ENCODE peak calls at places on chromosomes 16 and 17, in eight cellular contexts. L is HuH-7.5; X is NCI-H1105; V is NAMALWA; E is CD8-positive, alpha-beta memory T cell; O is activated CD4-positive, alpha-beta memory T cell treated with anti-CD3 and anti-CD28 coated beads, Interleukin-2, amount 10 ng/mL, durations not matched to agents 7 days and 5 days; R is hepatic stellate cell; J is OCI-M1. B is an unnamed sample.

GRCh38 chr17:42118545-42118944 is 2.6 kb downstream of the KAT2A start:
- DNase-seq in L (peak; percentile 58), X (peak; percentile 4), V (peak; percentile 85), E (no peak), O (peak; percentile 57), R (no peak), J (peak; percentile 42), B (peak; percentile 88)

GRCh38 chr16:85350146-85350728 is 238.0 kb upstream of the CIBAR2 start:
- DNase-seq in L (no peak), X (no peak), V (no peak), E (no peak), O (no peak), R (no peak), J (no peak), B (no peak)

GRCh38 chr16:593406-593805 is 3.5 kb downstream of the RAB40C start:
- DNase-seq in L (no peak), X (no peak), V (no peak), E (no peak), O (no peak), R (no peak), J (no peak), B (no peak)

GRCh38 chr17:80847506-80848230 is 144.0 kb upstream of the CHMP6 start:
- DNase-seq in L (no peak), X (no peak), V (no peak), E (no peak), O (peak; percentile 88), R (no peak), J (no peak), B (no peak)

GRCh38 chr16:67539271-67539670 is 10.6 kb downstream of the RIPOR1 start:
- DNase-seq in L (no peak), X (no peak), V (no peak), E (no peak), O (no peak), R (no peak), J (no peak), B (no peak)

GRCh38 chr17:40425741-40426140 is 8.0 kb upstream of the TOP2A start:
- DNase-seq in L (no peak), X (no peak), V (no peak), E (no peak), O (no peak), R (no peak), J (no peak), B (no peak)

GRCh38 chr17:76270770-76271668 is 5.9 kb downstream of the UBALD2 start:
- DNase-seq in L (peak; percentile 5), X (no peak), V (peak; percentile 61), E (no peak), O (peak; percentile 38), R (no peak), J (no peak), B (no peak)

GRCh38 chr16:46916980-46917379 is 32.8 kb downstream of the GPT2 start:
- DNase-seq in L (no peak), X (no peak), V (peak; percentile 71), E (no peak), O (no peak), R (peak; percentile 41), J (peak; percentile 9), B (peak; percentile 88)

GRCh38 chr17:83151442-83152220 is 72.2 kb downstream of the METRNL start:
- DNase-seq in L (peak; percentile 58), X (no peak), V (no peak), E (no peak), O (no peak), R (peak; percentile 65), J (no peak), B (no peak)

GRCh38 chr16:4273858-4274291 is 1.1 kb upstream of the TFAP4 start:
- DNase-seq in L (peak; percentile 69), X (no peak), V (peak; percentile 58), E (peak; percentile 19), O (peak; percentile 59), R (peak; percentile 48), J (peak; percentile 53), B (peak; percentile 86)

GRCh38 chr17:29116652-29117439 is 63.4 kb downstream of the MYO18A start:
- DNase-seq in L (peak; percentile 85), X (peak; percentile 18), V (peak; percentile 79), E (peak; percentile 77), O (peak; percentile 80), R (peak; percentile 72), J (peak; percentile 90), B (peak; percentile 89)

GRCh38 chr17:76368545-76368944 is 14.8 kb upstream of the PRPSAP1 start:
- DNase-seq in L (no peak), X (no peak), V (no peak), E (no peak), O (no peak), R (no peak), J (no peak), B (no peak)

GRCh38 chr17:57442914-57443571 is 186.7 kb downstream of the MSI2 start:
- DNase-seq in L (no peak), X (no peak), V (peak; percentile 82), E (no peak), O (peak; percentile 65), R (no peak), J (no peak), B (peak; percentile 68)

GRCh38 chr16:30619643-30620042 is 9.5 kb upstream of the ZNF689 start:
- DNase-seq in L (no peak), X (no peak), V (no peak), E (no peak), O (no peak), R (no peak), J (no peak), B (no peak)

GRCh38 chr16:18797746-18798145 is 3.6 kb downstream of the ARL6IP1 start:
- DNase-seq in L (no peak), X (no peak), V (no peak), E (no peak), O (no peak), R (no peak), J (no peak), B (no peak)

GRCh38 chr17:9370464-9370863 is 205.2 kb downstream of the STX8 start:
- DNase-seq in L (no peak), X (peak; percentile 20), V (no peak), E (no peak), O (no peak), R (no peak), J (peak; percentile 19), B (no peak)

B was measured in Karpas-422.